ENCODE peak calls at places on chromosomes 1 and 21, in six cellular contexts. C is astrocyte of the spinal cord, V is Calu3, H is foreskin keratinocyte, Q is endothelial cell, F is cardiac fibroblast. S is an unnamed sample.

GRCh38 chr1:81433676-81434075 is 367.1 kb upstream of the ADGRL2 start:
- DNase-seq in C (no peak), V (no peak), H (no peak), Q (no peak), F (no peak), S (no peak)

GRCh38 chr1:246214708-246215504 is 292.2 kb downstream of the SMYD3 start:
- DNase-seq in C (peak), V (no peak), H (peak), Q (no peak), F (peak), S (peak)

GRCh38 chr1:27060879-27061278 is 48.2 kb upstream of the TENT5B start:
- DNase-seq in C (no peak), V (no peak), H (no peak), Q (no peak), F (no peak), S (no peak)

GRCh38 chr1:237249120-237249519 is 207.1 kb downstream of the RYR2 start:
- DNase-seq in C (no peak), V (no peak), H (no peak), Q (no peak), F (no peak), S (no peak)

GRCh38 chr1:94783342-94784264 is 36.6 kb upstream of the SLC44A3 start:
- DNase-seq in C (peak), V (no peak), H (no peak), Q (no peak), F (peak), S (no peak)

GRCh38 chr1:203307690-203308126 is 2.4 kb downstream of the BTG2 start:
- DNase-seq in C (no peak), V (no peak), H (no peak), Q (no peak), F (no peak), S (no peak)

GRCh38 chr1:68175621-68176398 is 56.5 kb downstream of the WLS start:
- DNase-seq in C (peak), V (peak), H (no peak), Q (no peak), F (peak), S (no peak)

GRCh38 chr1:87495147-87495546 is 166.5 kb downstream of the LMO4 start:
- DNase-seq in C (no peak), V (no peak), H (no peak), Q (no peak), F (peak), S (no peak)

GRCh38 chr1:51928896-51929295 is 50.4 kb upstream of the NRDC start:
- DNase-seq in C (no peak), V (no peak), H (no peak), Q (no peak), F (no peak), S (no peak)

GRCh38 chr1:53411541-53412152 is 47.6 kb upstream of the DMRTB1 start:
- DNase-seq in C (no peak), V (no peak), H (no peak), Q (no peak), F (peak), S (peak)

GRCh38 chr1:8943516-8943896 is 2.2 kb upstream of the CA6 start:
- DNase-seq in C (no peak), V (no peak), H (no peak), Q (peak), F (peak), S (no peak)

GRCh38 chr1:68384872-68385390 is 64.8 kb downstream of the RPE65 start:
- DNase-seq in C (peak), V (peak), H (no peak), Q (no peak), F (peak), S (no peak)

GRCh38 chr1:85406887-85407593 is 57.9 kb downstream of the DDAH1 start:
- DNase-seq in C (peak), V (peak), H (peak), Q (no peak), F (peak), S (no peak)

GRCh38 chr1:100606438-100606837 is 68.5 kb downstream of the GPR88 start:
- DNase-seq in C (peak), V (peak), H (no peak), Q (peak), F (peak), S (peak)
- TF ChIP-seq CTCF in C (peak), V (no peak), H (peak), Q (no peak), F (peak), S (peak)

GRCh38 chr1:170267317-170267716 is 121.6 kb downstream of the NTMT2 start:
- DNase-seq in C (no peak), V (no peak), H (no peak), Q (no peak), F (peak), S (no peak)
- TF ChIP-seq CTCF in C (peak), V (no peak), H (peak), Q (no peak), F (peak), S (no peak)

DNA sequence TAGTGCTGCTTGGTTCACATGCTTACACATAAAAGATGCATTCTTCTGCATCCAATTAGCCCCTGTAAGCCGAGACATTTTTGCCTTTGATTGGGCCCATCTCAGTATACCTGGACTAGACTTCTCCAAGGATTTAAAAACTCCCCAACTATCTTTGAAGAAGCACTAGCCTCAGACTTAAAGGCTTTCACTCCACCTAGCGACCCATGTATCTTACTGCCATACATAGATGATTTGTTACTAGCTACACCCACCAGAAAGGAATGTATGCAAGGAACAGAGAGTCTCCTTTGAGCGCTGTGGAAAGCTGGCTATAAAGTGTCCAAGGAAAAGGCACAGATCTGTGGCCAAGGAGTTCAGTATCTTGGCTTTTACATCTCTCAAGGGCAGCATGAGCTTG is 91.7 kb downstream of the LIPI start:
- DNase-seq in C (no peak), V (no peak), H (no peak), Q (no peak), F (no peak), S (no peak)
- TF ChIP-seq CTCF in C (no peak), V (no peak), H (no peak), Q (no peak), F (no peak), S (no peak)

GRCh38 chr21:42009018-42009830 is 936 bp downstream of the ZBTB21 start:
- DNase-seq in C (peak), V (peak), H (no peak), Q (peak), F (peak), S (peak)
- TF ChIP-seq CTCF in C (peak), V (peak), H (peak), Q (no peak), F (peak), S (no peak)

GRCh38 chr1:159854693-159855192 is 7.7 kb downstream of the VSIG8 start:
- DNase-seq in C (peak), V (peak), H (no peak), Q (peak), F (peak), S (peak)
- TF ChIP-seq CTCF in C (no peak), V (no peak), H (no peak), Q (no peak), F (no peak), S (peak)

GRCh38 chr1:185719021-185719420 is 15.2 kb upstream of the HMCN1 start:
- DNase-seq in C (peak), V (peak), H (peak), Q (peak), F (peak), S (no peak)
- TF ChIP-seq CTCF in C (peak), V (no peak), H (peak), Q (peak), F (peak), S (no peak)

GRCh38 chr1:172628416-172628815 is 30.5 kb upstream of the FASLG start:
- DNase-seq in C (no peak), V (no peak), H (no peak), Q (no peak), F (no peak), S (no peak)
- TF ChIP-seq CTCF in C (no peak), V (no peak), H (no peak), Q (no peak), F (no peak), S (no peak)

DNA sequence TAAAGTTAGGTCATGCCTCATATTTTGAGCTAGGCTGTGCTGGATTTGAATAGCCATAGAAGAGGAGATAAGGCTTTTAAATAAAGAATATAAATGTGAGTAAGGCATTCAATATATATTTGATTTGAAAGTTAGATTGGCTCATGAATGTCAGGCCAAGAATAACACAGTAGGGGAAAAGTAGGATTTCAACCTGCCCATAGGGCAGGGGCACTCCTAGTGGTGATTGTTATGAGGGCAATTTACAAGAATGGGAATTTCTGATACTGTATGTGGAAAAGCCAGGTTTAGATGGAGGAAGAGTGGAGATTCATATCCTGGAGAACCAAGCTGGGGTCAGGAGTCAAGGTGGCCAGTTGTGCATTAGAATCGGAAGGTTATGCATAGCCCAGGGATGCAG is 74.9 kb downstream of the DNAH14 start:
- DNase-seq in C (no peak), V (peak), H (no peak), Q (no peak), F (no peak), S (no peak)
- TF ChIP-seq CTCF in C (peak), V (peak), H (peak), Q (no peak), F (peak), S (no peak)

GRCh38 chr1:112925015-112925414 is 31.0 kb downstream of the SLC16A1 start:
- DNase-seq in C (no peak), V (no peak), H (no peak), Q (no peak), F (no peak), S (no peak)

GRCh38 chr1:112927462-112927971 is 28.5 kb downstream of the SLC16A1 start:
- DNase-seq in C (no peak), V (no peak), H (no peak), Q (no peak), F (no peak), S (no peak)

GRCh38 chr1:112923234-112923955 is 32.6 kb downstream of the SLC16A1 start:
- DNase-seq in C (no peak), V (no peak), H (no peak), Q (no peak), F (no peak), S (no peak)

GRCh38 chr1:112926858-112927257 is 29.1 kb downstream of the SLC16A1 start:
- DNase-seq in C (no peak), V (no peak), H (no peak), Q (no peak), F (no peak), S (no peak)

GRCh38 chr1:112923956-112924349 is 32.0 kb downstream of the SLC16A1 start:
- DNase-seq in C (no peak), V (no peak), H (no peak), Q (no peak), F (no peak), S (no peak)
- TF ChIP-seq CTCF in C (no peak), V (no peak), H (no peak), Q (no peak), F (no peak), S (no peak)

GRCh38 chr1:182405578-182405977 is 5.1 kb upstream of the TEDDM1 start:
- DNase-seq in C (no peak), V (no peak), H (no peak), Q (no peak), F (no peak), S (no peak)
- TF ChIP-seq CTCF in C (no peak), V (no peak), H (no peak), Q (no peak), F (no peak), S (no peak)

S was measured in activated CD8-positive, alpha-beta T cell treated with anti-CD3 and anti-CD28 coated beads for 36 hours.